ENCODE peak calls at places on chromosomes 7 and 10, in ten cellular contexts. U is mesenchymal stem cell; Z is NCI-H1436; X is stimulated activated CD8-positive, alpha-beta memory T cell treated with anti-CD3 and anti-CD28 coated beads, Interleukin-15, amount 100 ng/mL, for 1 hour; C is activated B cell treated with CpG ODN at 0.5 μM for 24 hours; E is HTR-8/SVneo; K is T-cell; Q is fibroblast of the aortic adventitia; B is myocyte; M is RWPE1. J is an unnamed sample.

GRCh38 chr10:52322941-52323340 is 8.9 kb downstream of the DKK1 start:
- DNase-seq in X (no peak), Q (no peak), C (no peak), E (no peak), K (no peak), Z (no peak), M (no peak), B (no peak), U (no peak), J (no peak)

GRCh38 chr10:79380125-79380917 is 33.1 kb downstream of the PPIF start:
- DNase-seq in K (no peak), Q (peak), U (peak), M (no peak), C (no peak), B (peak), Z (no peak), X (no peak), E (no peak), J (no peak)

GRCh38 chr7:121624922-121625321 is 228.8 kb upstream of the FAM3C start:
- DNase-seq in M (no peak), Q (peak), U (no peak), E (no peak), B (peak), C (no peak), K (no peak), Z (no peak), X (no peak), J (no peak)

GRCh38 chr10:19920075-19920726 is 104.0 kb downstream of the PLXDC2 start:
- DNase-seq in E (no peak), M (no peak), B (no peak), U (no peak), Z (no peak), Q (no peak), K (no peak), C (no peak), X (no peak), J (no peak)

GRCh38 chr10:5484205-5484604 is 15.2 kb downstream of the CALML5 start:
- DNase-seq in Q (peak), E (no peak), C (no peak), B (peak), U (no peak), M (peak), X (no peak), Z (no peak), K (no peak), J (no peak)

GRCh38 chr10:1050145-1050544 is 1.2 kb upstream of the IDI1 start:
- DNase-seq in K (no peak), E (no peak), X (no peak), M (no peak), Q (peak), U (peak), C (no peak), B (no peak), Z (no peak), J (no peak)

GRCh38 chr7:25619963-25620799 is 391.9 kb upstream of the NPVF start:
- DNase-seq in E (no peak), M (no peak), X (no peak), B (no peak), Z (no peak), K (no peak), Q (no peak), C (no peak), U (peak), J (no peak)

GRCh38 chr7:47826754-47827153 is 121.5 kb downstream of the PKD1L1 start:
- DNase-seq in Z (no peak), Q (peak), E (no peak), M (no peak), C (no peak), U (no peak), K (no peak), B (no peak), X (no peak), J (no peak)

GRCh38 chr10:21084700-21085099 is 187.6 kb upstream of the NEBL start:
- DNase-seq in M (no peak), X (no peak), B (no peak), E (no peak), C (no peak), Z (no peak), U (no peak), Q (no peak), K (no peak), J (no peak)

GRCh38 chr10:35843524-35844171 is 201.6 kb upstream of the FZD8 start:
- DNase-seq in B (no peak), M (no peak), U (peak), E (no peak), C (no peak), Q (peak), K (no peak), X (no peak), Z (no peak), J (no peak)

GRCh38 chr10:33412261-33413092 is 78.0 kb upstream of the NRP1 start:
- DNase-seq in B (peak), U (peak), Z (no peak), M (peak), X (no peak), Q (peak), K (no peak), E (peak), C (no peak), J (no peak)

GRCh38 chr10:120987359-120987758 is 136.2 kb downstream of the WDR11 start:
- DNase-seq in B (no peak), C (no peak), K (no peak), X (no peak), M (no peak), U (no peak), E (no peak), Z (no peak), Q (no peak), J (no peak)

GRCh38 chr7:93551063-93551895 is 23.2 kb downstream of the CALCR start:
- DNase-seq in K (no peak), C (no peak), U (peak), X (no peak), M (no peak), Z (no peak), E (no peak), Q (peak), B (peak), J (no peak)

GRCh38 chr10:77879710-77880109 is 46.8 kb downstream of the DLG5 start:
- DNase-seq in C (no peak), U (no peak), K (no peak), B (no peak), M (no peak), Q (no peak), Z (no peak), E (no peak), X (no peak), J (no peak)

GRCh38 chr10:15579605-15580004 is 140.1 kb downstream of the ITGA8 start:
- DNase-seq in Z (no peak), K (no peak), E (no peak), B (no peak), X (no peak), Q (peak), M (no peak), U (peak), C (no peak), J (no peak)

GRCh38 chr10:61987951-61988379 is 86.5 kb downstream of the ARID5B start:
- DNase-seq in C (no peak), E (no peak), U (peak), Q (peak), Z (no peak), K (peak), M (no peak), B (peak), X (no peak), J (no peak)

GRCh38 chr10:23172846-23173548 is 19.1 kb upstream of the PTF1A start:
- DNase-seq in Q (no peak), C (no peak), U (no peak), B (no peak), K (no peak), X (no peak), Z (peak), E (no peak), M (no peak), J (no peak)

GRCh38 chr10:125982256-125982948 is 86.0 kb downstream of the FANK1 start:
- DNase-seq in B (peak), X (no peak), U (peak), C (peak), K (peak), E (peak), Q (peak), Z (peak), M (peak), J (no peak)

GRCh38 chr10:93813507-93814465 is 56.0 kb downstream of the LGI1 start:
- DNase-seq in X (no peak), C (no peak), K (peak), E (peak), Z (peak), U (peak), M (peak), Q (peak), B (peak), J (peak)

GRCh38 chr10:124621637-124622036 is 122.5 kb downstream of the FAM53B start:
- DNase-seq in B (no peak), K (no peak), M (no peak), Z (no peak), X (no peak), E (no peak), U (no peak), Q (no peak), C (no peak), J (no peak)

GRCh38 chr7:157136372-157136771 is 2.4 kb upstream of the UBE3C start:
- DNase-seq in K (no peak), X (no peak), Z (peak), C (no peak), E (peak), U (peak), Q (peak), M (peak), B (peak), J (no peak)

GRCh38 chr7:119879837-119880236 is 393.1 kb upstream of the KCND2 start:
- DNase-seq in Z (no peak), U (no peak), X (no peak), C (no peak), E (no peak), K (no peak), Q (no peak), B (no peak), M (no peak), J (no peak)

GRCh38 chr7:11713352-11713751 is 118.6 kb downstream of the THSD7A start:
- DNase-seq in Z (no peak), M (no peak), Q (no peak), U (no peak), B (no peak), E (no peak), X (no peak), C (no peak), K (no peak), J (no peak)

J was measured in CD4-positive, alpha-beta T cell.